ENCODE peak calls at places on chromosome 5, in ten cellular contexts. T is endodermal cell; Z is lung; N is heart right ventricle; B is CD8-positive, alpha-beta T cell; W is fibroblast of lung; P is spleen; K is cardiac muscle cell; I is mammary epithelial cell; C is mesendoderm. Y is an unnamed sample. For H3K4me1, the result is how much of the 10 kb centered on the place peaks cover.

GRCh38 chr5:181261320-181262085 is 560 bp upstream of the TRIM52 start:
- DNase-seq in T (peak), Z (peak), N (peak), B (peak), W (peak), P (peak), K (peak), I (peak), C (peak), Y (no peak)

GRCh38 chr5:151257731-151258715 is 5.0 kb downstream of the GM2A start:
- DNase-seq in T (no peak), Z (no peak), N (no peak), B (no peak), W (no peak), P (peak), K (no peak), I (peak), C (peak), Y (no peak)

GRCh38 chr5:121485261-121485660 is 366.4 kb upstream of the FTMT start:
- DNase-seq in T (no peak), Z (no peak), N (no peak), B (no peak), W (no peak), P (no peak), K (no peak), I (no peak), C (no peak), Y (no peak)

GRCh38 chr5:141491323-141492167 is 2.7 kb downstream of the PCDHGC5 start:
- DNase-seq in T (peak), Z (no peak), N (no peak), B (no peak), W (no peak), P (no peak), K (no peak), I (no peak), C (no peak), Y (no peak)

GRCh38 chr5:102561894-102562760 is 63.3 kb upstream of the SLCO6A1 start:
- DNase-seq in T (peak), Z (no peak), N (peak), B (no peak), W (peak), P (no peak), K (no peak), I (peak), C (peak), Y (no peak)

GRCh38 chr5:135309391-135310327 is 89.4 kb downstream of the MACROH2A1 start:
- DNase-seq in T (peak), Z (peak), N (no peak), B (no peak), W (peak), P (no peak), K (no peak), I (no peak), C (no peak), Y (no peak)

GRCh38 chr5:174327317-174327864 is 281.9 kb downstream of the NSG2 start:
- DNase-seq in T (peak), Z (no peak), N (peak), B (no peak), W (peak), P (no peak), K (peak), I (peak), C (peak), Y (peak)

GRCh38 chr5:172010278-172010677 is 3.8 kb upstream of the FBXW11 start:
- DNase-seq in T (no peak), Z (no peak), N (no peak), B (no peak), W (no peak), P (no peak), K (peak), I (peak), C (peak), Y (no peak)

GRCh38 chr5:35138232-35138631 is 90.5 kb upstream of the AGXT2 start:
- DNase-seq in T (no peak), Z (no peak), N (no peak), B (no peak), W (peak), P (no peak), K (no peak), I (no peak), C (no peak), Y (no peak)

DNA sequence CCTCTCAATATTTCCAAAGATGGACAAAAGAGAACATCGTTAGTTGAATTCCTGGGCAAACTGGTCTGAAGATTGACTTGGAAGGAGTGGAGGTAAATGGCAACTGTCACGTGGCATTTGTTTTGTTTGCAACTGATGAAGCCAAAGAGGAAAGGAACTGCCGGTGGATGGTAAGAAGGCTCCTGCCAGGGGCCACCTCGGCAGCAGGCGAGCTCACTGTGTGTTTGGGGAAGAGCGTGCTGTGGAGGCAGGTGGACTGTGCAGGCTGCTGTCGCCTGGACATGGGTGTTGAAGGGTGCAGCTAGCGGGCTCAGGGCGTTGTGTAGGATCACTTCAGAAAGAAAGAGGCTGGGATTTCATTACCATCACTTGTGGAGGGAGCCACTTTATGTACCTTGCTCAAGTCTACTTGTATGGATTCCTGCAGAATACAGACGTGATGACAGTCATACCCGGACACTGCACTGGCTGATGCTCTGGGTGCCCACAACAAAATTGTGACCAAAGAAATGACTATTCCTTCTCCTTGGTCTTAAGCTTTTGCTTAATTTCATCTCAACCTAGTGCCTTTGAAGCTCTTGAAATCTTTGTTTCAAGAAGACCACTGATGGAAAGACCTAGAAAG is 72.7 kb downstream of the MAP1B start:
- DNase-seq in T (no peak), Z (no peak), N (no peak), B (no peak), W (no peak), P (no peak), K (no peak), I (peak), C (no peak), Y (no peak)
- H3K4me3 ChIP-seq in T (no peak), Z (no peak), N (peak), B (no peak), W (no peak), P (no peak), K (no peak), I (peak), C (no peak), Y (peak)

DNA sequence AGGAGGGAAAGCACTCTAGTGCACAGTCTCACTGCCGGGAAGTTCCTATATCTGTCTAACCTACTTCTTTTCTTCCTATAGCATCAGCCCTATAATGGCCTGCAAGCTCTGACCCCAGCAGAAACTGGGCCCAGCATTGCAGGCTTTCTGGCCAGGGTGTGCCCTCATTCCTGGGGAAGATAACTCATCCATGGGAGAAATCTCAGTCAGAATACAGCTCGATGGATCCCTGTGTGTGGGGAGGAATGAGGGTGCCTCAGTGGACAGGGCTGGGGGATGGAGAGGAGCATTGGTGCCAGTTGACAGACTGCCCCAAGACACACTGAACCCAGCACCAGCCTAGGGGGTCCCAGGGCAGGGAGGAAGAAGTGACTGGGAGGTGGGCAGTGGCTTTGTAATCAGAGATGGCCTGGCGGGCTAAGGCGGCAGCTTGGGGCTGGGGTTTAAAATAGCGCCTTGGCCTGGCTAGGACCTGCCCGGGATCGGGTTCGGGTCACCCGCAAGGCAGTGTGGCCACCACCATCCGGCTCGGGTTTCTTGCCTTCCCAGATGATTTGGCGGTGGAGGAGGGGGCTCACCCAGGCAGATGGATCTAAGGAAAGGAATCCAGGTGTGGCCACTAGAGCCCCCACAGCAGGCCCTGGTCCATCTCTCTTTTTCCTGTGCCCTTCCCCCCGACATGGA is 7.6 kb upstream of the CXXC5 start:
- DNase-seq in T (no peak), Z (no peak), N (no peak), B (no peak), W (no peak), P (peak), K (no peak), I (no peak), C (no peak), Y (no peak)
- H3K4me1 ChIP-seq in T (under half), Z (under half), N (under half), B (under half), W (under half), P (under half), K (under half), I (under half), C (under half), Y (under half)

GRCh38 chr5:57431816-57432215 is 50.8 kb downstream of the ACTBL2 start:
- DNase-seq in T (no peak), Z (no peak), N (no peak), B (no peak), W (no peak), P (no peak), K (no peak), I (no peak), C (no peak), Y (no peak)
- H3K27ac ChIP-seq in T (no peak), Z (no peak), N (no peak), B (no peak), W (no peak), P (no peak), K (no peak), I (no peak), C (no peak), Y (no peak)

GRCh38 chr5:4243865-4244264 is 648.2 kb downstream of the IRX1 start:
- DNase-seq in T (no peak), Z (no peak), N (no peak), B (no peak), W (no peak), P (no peak), K (no peak), I (no peak), C (no peak), Y (no peak)

GRCh38 chr5:4245511-4245910 is 649.9 kb downstream of the IRX1 start:
- DNase-seq in T (no peak), Z (no peak), N (no peak), B (no peak), W (no peak), P (no peak), K (no peak), I (no peak), C (no peak), Y (no peak)

GRCh38 chr5:4250254-4250653 is 654.6 kb downstream of the IRX1 start:
- DNase-seq in T (no peak), Z (no peak), N (no peak), B (no peak), W (no peak), P (no peak), K (no peak), I (no peak), C (no peak), Y (no peak)

GRCh38 chr5:4246447-4246846 is 650.8 kb downstream of the IRX1 start:
- DNase-seq in T (no peak), Z (no peak), N (no peak), B (no peak), W (no peak), P (no peak), K (no peak), I (peak), C (no peak), Y (no peak)

DNA sequence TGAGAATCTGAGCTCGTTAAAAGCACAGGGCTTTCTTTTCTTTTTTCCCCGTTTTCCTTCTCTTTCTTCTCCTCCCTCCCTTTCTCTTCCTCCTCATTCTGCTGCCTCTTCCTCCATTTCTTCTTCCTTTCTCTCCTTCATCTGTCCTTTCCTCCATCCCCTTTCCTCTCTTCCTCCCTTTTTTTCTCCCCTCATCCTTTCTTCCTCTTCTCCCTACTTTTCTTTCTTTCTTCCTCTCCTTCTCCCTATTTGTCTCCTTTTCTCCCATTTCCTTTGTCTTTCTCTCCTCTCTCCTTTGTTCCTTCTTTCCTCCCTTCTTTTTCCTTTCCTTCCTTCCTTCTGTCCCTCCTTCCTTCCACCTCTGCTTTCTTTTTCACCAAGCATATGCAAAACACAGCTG is 649.4 kb downstream of the IRX1 start:
- DNase-seq in T (no peak), Z (no peak), N (no peak), B (no peak), W (no peak), P (no peak), K (no peak), I (no peak), C (no peak), Y (no peak)
- H3K4me3 ChIP-seq in T (no peak), Z (no peak), N (no peak), B (no peak), W (no peak), P (no peak), K (no peak), I (no peak), C (no peak), Y (no peak)

GRCh38 chr5:10707198-10708187 is 53.5 kb downstream of the DAP start:
- DNase-seq in T (no peak), Z (no peak), N (no peak), B (no peak), W (no peak), P (no peak), K (no peak), I (no peak), C (no peak), Y (no peak)
- H3K4me1 ChIP-seq in T (under half), Z (under half), N (under half), B (under half), W (under half), P (under half), K (under half), I (under half), C (under half), Y (under half)

DNA sequence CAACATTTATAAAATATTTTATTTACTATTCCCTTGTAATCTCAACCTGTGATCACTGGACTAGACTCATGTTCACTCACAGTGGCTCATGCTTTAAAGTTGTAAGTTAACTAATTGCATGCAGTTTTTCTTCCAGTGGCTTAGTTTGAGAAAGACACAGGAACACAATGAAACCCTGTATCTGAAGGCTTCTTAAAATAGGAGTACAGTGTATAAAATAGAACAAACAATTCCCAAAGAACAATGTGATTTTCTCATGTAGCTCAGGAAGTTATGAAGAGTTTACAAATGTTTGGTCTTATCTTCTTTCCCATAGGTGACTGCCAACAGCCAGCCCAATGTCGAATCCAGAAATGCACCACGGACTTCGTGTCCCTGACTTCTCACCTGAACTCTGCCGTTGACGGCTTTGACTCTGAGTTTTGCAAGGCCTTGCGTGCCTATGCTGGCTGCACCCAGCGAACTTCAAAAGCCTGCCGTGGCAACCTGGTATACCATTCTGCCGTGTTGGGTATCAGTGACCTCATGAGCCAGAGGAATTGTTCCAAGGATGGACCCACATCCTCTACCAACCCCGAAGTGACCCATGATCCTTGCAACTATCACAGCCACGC is 5.9 kb downstream of the RGMB start:
- DNase-seq in T (no peak), Z (no peak), N (no peak), B (no peak), W (no peak), P (no peak), K (no peak), I (no peak), C (no peak), Y (no peak)
- H3K27ac ChIP-seq in T (no peak), Z (peak), N (no peak), B (no peak), W (no peak), P (no peak), K (no peak), I (no peak), C (no peak), Y (no peak)

DNA sequence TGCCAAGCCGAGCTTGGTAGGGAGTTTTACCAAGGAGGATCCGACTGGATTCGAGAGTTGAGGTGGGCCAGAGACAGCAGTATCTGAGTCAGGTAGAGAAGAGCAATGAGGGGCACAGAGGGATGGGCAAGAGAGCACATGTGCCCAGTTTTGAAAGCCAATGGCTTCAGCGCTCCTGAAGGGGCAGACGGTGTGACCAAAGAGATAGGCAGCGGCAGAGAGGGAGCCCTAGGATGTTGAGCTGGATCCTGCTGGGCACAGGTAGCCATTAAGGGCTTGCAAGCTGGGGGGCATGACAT is 941 bp downstream of the FGFR4 start:
- DNase-seq in T (peak), Z (no peak), N (no peak), B (no peak), W (no peak), P (no peak), K (no peak), I (no peak), C (no peak), Y (no peak)
- H3K4me3 ChIP-seq in T (peak), Z (peak), N (peak), B (no peak), W (no peak), P (peak), K (no peak), I (no peak), C (peak), Y (no peak)

GRCh38 chr5:149541893-149542292 is 9.3 kb downstream of the CSNK1A1 start:
- DNase-seq in T (no peak), Z (no peak), N (no peak), B (no peak), W (no peak), P (no peak), K (no peak), I (no peak), C (no peak), Y (no peak)
- H3K4me1 ChIP-seq in T (under half), Z (under half), N (half or more), B (under half), W (under half), P (half or more), K (under half), I (under half), C (under half), Y (under half)

GRCh38 chr5:73337586-73337985 is 111.0 kb downstream of the FOXD1 start:
- DNase-seq in T (no peak), Z (no peak), N (no peak), B (no peak), W (no peak), P (no peak), K (no peak), I (no peak), C (no peak), Y (no peak)
- H3K27ac ChIP-seq in T (peak), Z (no peak), N (no peak), B (no peak), W (no peak), P (no peak), K (no peak), I (no peak), C (no peak), Y (peak)

GRCh38 chr5:33316773-33317172 is 124.0 kb upstream of the TARS1 start:
- DNase-seq in T (no peak), Z (no peak), N (no peak), B (no peak), W (peak), P (no peak), K (no peak), I (peak), C (no peak), Y (no peak)

GRCh38 chr5:33317271-33317670 is 123.5 kb upstream of the TARS1 start:
- DNase-seq in T (no peak), Z (no peak), N (no peak), B (no peak), W (peak), P (no peak), K (no peak), I (no peak), C (no peak), Y (no peak)

GRCh38 chr5:33319841-33320240 is 120.9 kb upstream of the TARS1 start:
- DNase-seq in T (no peak), Z (no peak), N (no peak), B (no peak), W (no peak), P (no peak), K (no peak), I (no peak), C (no peak), Y (no peak)

GRCh38 chr5:33321026-33321425 is 119.7 kb upstream of the TARS1 start:
- DNase-seq in T (no peak), Z (peak), N (no peak), B (no peak), W (peak), P (no peak), K (no peak), I (peak), C (no peak), Y (peak)

DNA sequence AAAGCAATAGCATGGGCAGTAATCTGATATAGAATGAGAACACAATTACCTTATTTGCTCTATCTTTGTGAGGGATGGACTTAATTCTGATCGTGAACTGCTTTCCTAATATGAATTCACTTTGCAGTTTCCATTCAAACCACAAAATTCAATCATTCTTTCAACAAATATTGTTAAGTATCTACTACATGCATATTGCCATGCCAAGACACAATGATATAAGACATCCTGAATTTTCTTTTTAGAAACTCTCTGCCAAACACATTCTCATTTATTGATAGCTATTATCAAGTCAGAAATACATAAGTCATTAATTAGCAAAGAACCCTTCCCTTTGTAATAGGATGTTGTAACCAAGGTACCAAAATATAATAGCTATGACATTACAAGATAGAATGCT is 121.6 kb upstream of the TARS1 start:
- DNase-seq in T (no peak), Z (no peak), N (no peak), B (no peak), W (no peak), P (no peak), K (no peak), I (no peak), C (no peak), Y (no peak)
- H3K4me3 ChIP-seq in T (no peak), Z (no peak), N (no peak), B (no peak), W (no peak), P (no peak), K (no peak), I (no peak), C (no peak), Y (no peak)